ENCODE peak calls at places on chromosomes 1 and 21, in seven cellular contexts. X is AG10803, R is astrocyte of the cerebellum, K is mesothelial cell of epicardium, B is WTC11, Q is ascending aorta, M is NCI-H1105 treated with DMSO at 0.1 percent for 48 hours. S is an unnamed sample.

GRCh38 chr1:13697738-13698137 is 2.2 kb upstream of the PRDM2 start:
- DNase-seq in X (no peak), R (no peak), K (no peak), B (no peak), Q (no peak), M (no peak), S (no peak)

GRCh38 chr1:146007048-146007784 is 10.8 kb upstream of the TXNIP start:
- DNase-seq in X (peak; percentile 77), R (peak; percentile 83), K (no peak), B (no peak), Q (no peak), M (peak; percentile 82), S (peak; percentile 66)

GRCh38 chr21:45266518-45267389 is 20.9 kb downstream of the POFUT2 start:
- DNase-seq in X (peak; percentile 30), R (no peak), K (no peak), B (no peak), Q (no peak), M (no peak), S (peak; percentile 6)

GRCh38 chr1:220487297-220487820 is 40.6 kb upstream of the MARK1 start:
- DNase-seq in X (peak; percentile 6), R (peak; percentile 15), K (no peak), B (no peak), Q (no peak), M (peak; percentile 72), S (no peak)

GRCh38 chr1:30366199-30366598 is 357.2 kb downstream of the MATN1 start:
- DNase-seq in X (no peak), R (no peak), K (no peak), B (no peak), Q (no peak), M (no peak), S (no peak)

GRCh38 chr1:95257758-95258157 is 23.7 kb downstream of the RWDD3 start:
- DNase-seq in X (no peak), R (no peak), K (no peak), B (no peak), Q (no peak), M (no peak), S (no peak)

GRCh38 chr1:228007054-228007800 is 429 bp downstream of the WNT3A start:
- DNase-seq in X (no peak), R (no peak), K (no peak), B (no peak), Q (no peak), M (no peak), S (no peak)

GRCh38 chr1:27357281-27358037 is 9.3 kb downstream of the MAP3K6 start:
- DNase-seq in X (peak; percentile 33), R (peak; percentile 29), K (peak; percentile 72), B (peak; percentile 87), Q (no peak), M (peak; percentile 71), S (peak; percentile 70)

GRCh38 chr1:176998396-176998795 is 166.1 kb downstream of the ASTN1 start:
- DNase-seq in X (no peak), R (no peak), K (no peak), B (no peak), Q (no peak), M (peak; percentile 79), S (peak; percentile 32)

GRCh38 chr1:44290250-44291094 is 64.6 kb downstream of the ERI3 start:
- DNase-seq in X (no peak), R (no peak), K (no peak), B (no peak), Q (no peak), M (no peak), S (no peak)

GRCh38 chr1:26112407-26112775 is 767 bp downstream of the PDIK1L start:
- DNase-seq in X (no peak), R (no peak), K (no peak), B (no peak), Q (no peak), M (no peak), S (no peak)

GRCh38 chr1:226982451-226983177 is 42.5 kb downstream of the COQ8A start:
- DNase-seq in X (no peak), R (no peak), K (no peak), B (no peak), Q (no peak), M (no peak), S (no peak)

GRCh38 chr1:87673748-87674147 is 345.1 kb downstream of the LMO4 start:
- DNase-seq in X (no peak), R (no peak), K (no peak), B (no peak), Q (no peak), M (no peak), S (no peak)

GRCh38 chr1:244273845-244274619 is 177.7 kb downstream of the ADSS2 start:
- DNase-seq in X (peak; percentile 99), R (peak; percentile 100), K (no peak), B (no peak), Q (no peak), M (peak; percentile 2), S (no peak)

GRCh38 chr1:43711524-43712386 is 4.4 kb downstream of the ST3GAL3 start:
- DNase-seq in X (peak; percentile 88), R (no peak), K (no peak), B (no peak), Q (no peak), M (no peak), S (no peak)

GRCh38 chr1:55217226-55217996 is 2.2 kb upstream of the USP24 start:
- DNase-seq in X (no peak), R (no peak), K (no peak), B (no peak), Q (no peak), M (no peak), S (no peak)

GRCh38 chr1:228306275-228307217 is 98.7 kb downstream of the OBSCN start:
- DNase-seq in X (no peak), R (no peak), K (peak; percentile 15), B (no peak), Q (no peak), M (no peak), S (no peak)

GRCh38 chr1:20401405-20402010 is 84.5 kb downstream of the CAMK2N1 start:
- DNase-seq in X (no peak), R (no peak), K (no peak), B (no peak), Q (no peak), M (no peak), S (no peak)

GRCh38 chr1:98221926-98222325 is 301.1 kb upstream of the DPYD start:
- DNase-seq in X (no peak), R (no peak), K (no peak), B (no peak), Q (no peak), M (peak; percentile 78), S (no peak)

GRCh38 chr1:11885922-11886321 is 27.2 kb upstream of the NPPB start:
- DNase-seq in X (no peak), R (no peak), K (no peak), B (no peak), Q (no peak), M (no peak), S (peak; percentile 63)

GRCh38 chr1:15099441-15100137 is 54.0 kb upstream of the TMEM51 start:
- DNase-seq in X (no peak), R (no peak), K (no peak), B (no peak), Q (no peak), M (no peak), S (no peak)

GRCh38 chr1:71086331-71086730 is 5.5 kb upstream of the ZRANB2 start:
- DNase-seq in X (peak; percentile 70), R (no peak), K (no peak), B (no peak), Q (no peak), M (no peak), S (no peak)

GRCh38 chr1:119141020-119141424 is 569 bp upstream of the WARS2 start:
- DNase-seq in X (peak; percentile 42), R (no peak), K (no peak), B (peak; percentile 54), Q (no peak), M (no peak), S (peak; percentile 48)

GRCh38 chr1:12525311-12526181 is 92.5 kb downstream of the DHRS3 start:
- DNase-seq in X (peak; percentile 45), R (no peak), K (no peak), B (no peak), Q (no peak), M (no peak), S (no peak)

GRCh38 chr1:208433086-208433485 is 188.9 kb upstream of the PLXNA2 start:
- DNase-seq in X (peak; percentile 65), R (peak; percentile 20), K (no peak), B (no peak), Q (no peak), M (no peak), S (no peak)

GRCh38 chr1:184616504-184616903 is 138.2 kb downstream of the EDEM3 start:
- DNase-seq in X (no peak), R (no peak), K (no peak), B (no peak), Q (no peak), M (no peak), S (no peak)

GRCh38 chr1:89198500-89199072 is at the start of gene GBP4:
- DNase-seq in X (peak; percentile 23), R (no peak), K (no peak), B (peak; percentile 15), Q (no peak), M (no peak), S (no peak)

GRCh38 chr1:66271216-66271903 is 262.6 kb upstream of the SGIP1 start:
- DNase-seq in X (peak; percentile 100), R (peak; percentile 98), K (peak; percentile 37), B (peak; percentile 12), Q (peak; percentile 39), M (peak; percentile 84), S (no peak)

S was measured in WERI-Rb-1.